ENCODE peak calls at places on chromosomes 12 and 14, in nine cellular contexts. Y is SK-N-SH, T is GM12878, B is HepG2, H is Panc1, S is A549, K is GM23338, D is HCT116, E is K562. I is an unnamed sample.

GRCh38 chr14:24037658-24038037 is 14.2 kb upstream of the CARMIL3 start:
- DNase-seq in K (peak), H (no peak), B (no peak), Y (no peak), S (no peak), T (no peak), E (no peak), D (no peak), I (no peak)

GRCh38 chr14:54593860-54594259 is 26.9 kb downstream of the SAMD4A start:
- DNase-seq in E (no peak), D (no peak), T (no peak), H (no peak), S (no peak), K (no peak), B (no peak), Y (no peak), I (no peak)

GRCh38 chr14:73809386-73809785 is 42.2 kb upstream of the PTGR2 start:
- DNase-seq in D (no peak), S (no peak), Y (no peak), E (no peak), H (no peak), T (no peak), K (no peak), B (no peak), I (no peak)

GRCh38 chr14:106586098-106586704 is 1059.8 kb downstream of the TMEM121 start:
- DNase-seq in H (peak), K (peak), B (peak), E (peak), Y (peak), T (no peak), D (no peak), S (no peak), I (peak)

GRCh38 chr14:105665247-105665950 is 139.0 kb downstream of the TMEM121 start:
- DNase-seq in T (no peak), Y (no peak), H (no peak), K (no peak), S (no peak), D (no peak), E (no peak), B (no peak), I (no peak)

GRCh38 chr14:76752744-76753143 is 8.5 kb upstream of the VASH1 start:
- DNase-seq in D (no peak), E (no peak), T (no peak), B (no peak), K (no peak), Y (peak), H (no peak), S (no peak), I (no peak)

GRCh38 chr12:106045251-106045674 is 93.5 kb downstream of the NUAK1 start:
- DNase-seq in Y (no peak), S (no peak), D (no peak), E (no peak), K (no peak), B (no peak), H (no peak), T (no peak), I (no peak)

GRCh38 chr14:24378981-24379906 is 11.3 kb downstream of the NFATC4 start:
- DNase-seq in S (no peak), D (no peak), Y (no peak), E (no peak), H (no peak), B (no peak), K (no peak), T (no peak), I (no peak)

GRCh38 chr14:79412822-79413221 is 798.5 kb downstream of the DIO2 start:
- DNase-seq in H (no peak), E (no peak), D (no peak), S (no peak), B (no peak), Y (no peak), T (no peak), K (no peak), I (no peak)

GRCh38 chr14:105065280-105066228 is at the start of gene GPR132:
- DNase-seq in E (no peak), D (no peak), S (no peak), B (no peak), Y (no peak), K (no peak), H (no peak), T (peak), I (peak)

GRCh38 chr12:27602516-27602915 is 78.5 kb downstream of the PPFIBP1 start:
- DNase-seq in T (no peak), K (no peak), S (no peak), D (no peak), Y (no peak), B (no peak), E (no peak), H (no peak), I (no peak)

GRCh38 chr14:104130974-104131651 is 7.3 kb upstream of the KIF26A start:
- DNase-seq in B (peak), S (peak), Y (peak), H (no peak), T (no peak), K (peak), E (no peak), D (no peak), I (peak)

GRCh38 chr12:124874188-124874587 is 10.5 kb upstream of the SCARB1 start:
- DNase-seq in K (no peak), E (no peak), T (no peak), H (no peak), S (no peak), D (no peak), Y (no peak), B (no peak), I (no peak)

GRCh38 chr14:62162998-62163589 is 400.9 kb downstream of the SNAPC1 start:
- DNase-seq in T (no peak), Y (peak), D (peak), K (peak), E (peak), B (peak), H (peak), S (peak), I (no peak)

GRCh38 chr12:89384050-89384749 is 31.9 kb upstream of the DUSP6 start:
- DNase-seq in B (peak), K (peak), Y (peak), E (no peak), S (no peak), D (no peak), T (no peak), H (no peak), I (peak)

GRCh38 chr14:57970175-57970574 is 104.3 kb upstream of the SLC35F4 start:
- DNase-seq in T (no peak), E (no peak), D (no peak), S (no peak), K (no peak), B (no peak), H (no peak), Y (no peak), I (no peak)

DNA sequence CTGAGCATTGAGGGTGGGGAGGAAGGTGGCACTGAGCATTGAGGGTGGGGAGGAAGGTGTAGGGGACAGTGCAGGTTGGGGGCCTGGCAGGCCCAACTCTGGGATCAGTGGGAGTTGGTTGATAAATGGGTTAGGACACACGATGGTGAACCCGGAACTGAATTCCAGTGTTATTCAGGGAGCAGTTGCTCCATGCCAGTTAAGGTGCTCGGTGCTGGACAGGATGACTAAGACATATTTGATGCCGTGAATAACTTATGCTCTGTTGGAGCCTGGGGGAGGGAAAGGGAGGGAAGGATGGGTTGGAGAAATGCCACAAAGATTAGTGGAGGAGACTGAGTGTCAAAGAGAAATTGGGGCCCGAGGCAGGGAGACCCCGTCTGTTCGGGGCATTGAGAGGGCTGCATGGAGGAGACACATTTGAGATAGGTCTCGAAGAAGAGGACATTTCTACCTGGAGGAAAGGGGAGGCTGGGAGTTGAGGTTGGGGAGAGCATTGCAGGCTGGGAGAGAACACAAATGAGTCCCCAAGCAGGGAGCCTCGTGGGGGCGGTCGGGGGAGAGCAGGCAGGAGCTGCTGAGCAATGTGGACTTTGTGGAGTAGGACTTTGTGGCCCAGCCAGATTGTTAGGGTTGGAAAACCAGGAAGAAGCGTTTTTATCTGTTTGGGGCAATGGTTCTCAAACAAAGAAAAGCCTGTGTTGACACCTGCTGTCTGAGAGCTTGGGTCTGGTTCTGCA is 65.3 kb downstream of the IQSEC3 start:
- DNase-seq in T (no peak), K (no peak), S (no peak), D (no peak), E (no peak), B (no peak), H (no peak), Y (no peak), I (no peak)
- TF ChIP-seq REST in T (no peak), K (no peak), S (no peak), D (no peak), E (no peak), B (no peak), H (no peak), Y (no peak), I (no peak)

GRCh38 chr12:59698599-59698998 is 102.8 kb downstream of the SLC16A7 start:
- DNase-seq in T (no peak), B (no peak), D (no peak), S (no peak), K (no peak), Y (no peak), H (no peak), E (no peak), I (peak)
- H3K27ac ChIP-seq in T (no peak), B (no peak), D (no peak), S (no peak), K (no peak), Y (no peak), H (no peak), E (no peak), I (no peak)

DNA sequence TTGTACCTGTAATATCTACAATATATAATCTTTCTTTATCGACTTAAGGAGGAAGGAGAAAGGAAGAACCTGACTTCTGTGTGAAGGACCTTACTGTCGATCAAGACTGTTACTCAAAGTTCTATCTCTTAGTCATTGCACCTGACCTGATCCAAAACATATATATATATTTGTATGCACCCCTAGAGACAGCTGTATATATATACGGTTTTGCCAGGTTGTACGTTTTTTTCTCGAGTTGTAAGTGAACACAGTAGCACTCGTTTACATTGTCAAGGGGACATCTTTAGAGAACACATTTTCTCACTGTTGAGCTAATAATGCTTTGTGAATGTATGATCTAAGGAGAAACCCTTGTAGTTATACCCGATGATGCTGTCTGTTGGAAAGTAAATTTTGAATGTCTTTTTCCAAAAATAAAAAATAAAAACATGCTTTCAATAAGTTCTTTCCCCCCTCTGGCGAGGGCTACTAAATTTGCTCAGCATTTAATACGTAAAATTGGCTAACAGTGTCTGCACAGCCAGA is 536 bp upstream of the SLC35E3 start:
- DNase-seq in Y (no peak), B (no peak), D (no peak), H (no peak), T (no peak), K (no peak), E (no peak), S (peak), I (peak)
- TF ChIP-seq REST in Y (no peak), B (no peak), D (no peak), H (no peak), T (no peak), K (no peak), E (no peak), S (no peak), I (no peak)

GRCh38 chr12:3896851-3897351 is 23.7 kb upstream of the PARP11 start:
- DNase-seq in T (no peak), E (no peak), K (no peak), D (no peak), Y (no peak), S (no peak), B (no peak), H (no peak), I (peak)
- H3K27ac ChIP-seq in T (no peak), E (no peak), K (no peak), D (no peak), Y (no peak), S (no peak), B (no peak), H (no peak), I (peak)